ENCODE peak calls at places on chromosomes 4 and X, in five cellular contexts. H is fibroblast of lung, O is H9, D is PC-3, V is neuronal stem cell. X is an unnamed sample. For H3K27me3, the result is how much of the 10 kb centered on the place peaks cover.

GRCh38 chr4:102114118-102114630 is 231.1 kb downstream of the SLC39A8 start:
- DNase-seq in V (no peak), H (no peak), D (no peak), O (no peak), X (no peak)

GRCh38 chr4:164446516-164446915 is 307.4 kb upstream of the SMIM31 start:
- DNase-seq in O (no peak), D (peak), H (peak), V (no peak), X (peak)

GRCh38 chr4:69823481-69824186 is 36.3 kb downstream of the SULT1E1 start:
- DNase-seq in V (no peak), H (peak), D (peak), O (peak), X (peak)

GRCh38 chr4:86762649-86763048 is 86.5 kb downstream of the SLC10A6 start:
- DNase-seq in O (no peak), V (no peak), D (no peak), H (no peak), X (no peak)

GRCh38 chrX:31931225-31931624 is 859.4 kb upstream of the FTHL17 start:
- DNase-seq in H (peak), D (no peak), V (peak), O (no peak), X (peak)

GRCh38 chr4:184896868-184897715 is 71.3 kb upstream of the ACSL1 start:
- DNase-seq in V (no peak), H (peak), D (no peak), O (no peak), X (no peak)

GRCh38 chr4:96228463-96228862 is 388.6 kb downstream of the PDHA2 start:
- DNase-seq in D (no peak), V (no peak), H (no peak), O (no peak), X (no peak)

GRCh38 chr4:111127842-111128241 is 505.0 kb upstream of the PITX2 start:
- DNase-seq in V (no peak), O (no peak), H (no peak), D (no peak), X (peak)

GRCh38 chrX:100685284-100685996 is 41.4 kb downstream of the SRPX2 start:
- DNase-seq in V (peak), O (peak), H (peak), D (peak), X (peak)

GRCh38 chr4:1251773-1252066 is 2.8 kb upstream of the CTBP1 start:
- DNase-seq in O (no peak), H (no peak), V (no peak), D (no peak), X (no peak)

GRCh38 chr4:140094701-140095420 is 59.1 kb downstream of the MAML3 start:
- DNase-seq in H (peak), V (no peak), O (peak), D (peak), X (no peak)

GRCh38 chrX:40281341-40282005 is 183.7 kb upstream of the BCOR start:
- DNase-seq in H (no peak), V (no peak), O (no peak), D (no peak), X (no peak)

GRCh38 chr4:84378277-84378838 is 120.7 kb downstream of the NKX6-1 start:
- DNase-seq in D (no peak), O (no peak), V (no peak), H (no peak), X (no peak)

GRCh38 chr4:20678382-20678781 is 21.9 kb upstream of the PACRGL start:
- DNase-seq in O (no peak), H (no peak), V (no peak), D (no peak), X (no peak)

GRCh38 chr4:20679946-20680345 is 20.3 kb upstream of the PACRGL start:
- DNase-seq in V (no peak), D (no peak), H (no peak), O (no peak), X (no peak)

GRCh38 chr4:20684852-20685763 is 15.2 kb upstream of the PACRGL start:
- DNase-seq in H (peak), O (no peak), V (no peak), D (peak), X (peak)

GRCh38 chr4:20681263-20681662 is 19.0 kb upstream of the PACRGL start:
- DNase-seq in D (no peak), V (no peak), H (peak), O (no peak), X (no peak)

DNA sequence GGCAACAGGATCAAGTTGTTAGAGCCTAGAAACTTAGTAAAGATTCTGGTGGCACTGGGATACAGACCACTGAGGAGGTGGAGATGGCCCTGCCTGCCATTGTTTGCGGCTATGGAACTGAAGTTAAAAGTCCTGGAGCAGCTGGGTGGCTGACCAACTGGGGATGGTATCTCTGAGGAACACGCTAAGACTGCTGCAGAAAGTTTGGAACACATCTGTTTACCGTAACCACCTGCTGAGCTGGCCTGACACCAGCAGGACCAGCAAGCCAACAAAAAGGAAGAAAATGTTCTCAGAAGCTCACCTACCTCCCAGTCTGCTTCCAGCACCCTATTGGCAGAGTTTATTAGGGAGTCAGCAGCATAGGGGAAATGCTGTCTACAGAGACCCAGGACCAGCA is 17.4 kb upstream of the PACRGL start:
- DNase-seq in O (no peak), V (no peak), H (no peak), D (no peak), X (no peak)
- H3K27me3 ChIP-seq in O (under half), V (under half), H (under half), D (under half), X (under half)

DNA sequence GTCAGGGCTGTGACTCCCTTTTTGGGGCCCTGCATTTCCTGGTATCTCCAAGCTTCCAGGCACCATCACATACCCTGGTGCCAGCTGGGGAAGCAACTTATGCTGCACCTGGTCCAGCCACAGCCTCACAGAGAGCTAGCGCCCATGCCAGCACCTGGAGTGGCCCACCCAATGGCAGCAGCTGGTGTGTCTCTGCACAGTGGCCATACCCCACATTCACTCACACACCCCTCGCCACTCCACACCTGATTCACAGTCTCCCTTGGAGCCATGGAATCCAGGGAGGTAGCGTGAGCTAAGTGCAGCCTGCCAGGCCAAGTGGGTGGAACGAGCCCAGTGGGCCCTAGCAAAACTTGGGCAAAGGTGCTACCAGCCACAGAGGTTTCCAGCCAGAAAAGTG is 56.8 kb downstream of the COX18 start:
- DNase-seq in H (no peak), V (no peak), O (no peak), D (no peak), X (no peak)
- H3K9ac ChIP-seq in H (no peak), V (no peak), O (no peak), D (no peak), X (no peak)

GRCh38 chr4:21948347-21949072 is at the start of gene KCNIP4:
- DNase-seq in V (peak), O (peak), H (peak), D (no peak), X (peak)

GRCh38 chr4:21952549-21952948 is 4.0 kb upstream of the KCNIP4 start:
- DNase-seq in D (no peak), H (no peak), O (no peak), V (no peak), X (no peak)

GRCh38 chr4:21946858-21947257 is 1.7 kb downstream of the KCNIP4 start:
- DNase-seq in D (no peak), V (no peak), O (no peak), H (no peak), X (no peak)

GRCh38 chr4:21949073-21949457 is 493 bp upstream of the KCNIP4 start:
- DNase-seq in D (no peak), V (peak), H (peak), O (peak), X (no peak)

GRCh38 chr4:21947768-21948346 is 715 bp downstream of the KCNIP4 start:
- DNase-seq in O (no peak), H (no peak), D (no peak), V (no peak), X (no peak)
- H2AFZ ChIP-seq in O (peak), H (no peak), D (no peak), V (peak), X (no peak)

GRCh38 chrX:153564047-153564606 is 34.8 kb downstream of the CCNQ start:
- DNase-seq in D (no peak), O (no peak), V (no peak), H (peak), X (no peak)
- H3K27me3 ChIP-seq in D (under half), O (under half), V (under half), H (under half), X (under half)

GRCh38 chrX:119579414-119579813 is 5.1 kb downstream of the UBE2A start:
- DNase-seq in H (no peak), O (no peak), D (no peak), V (no peak), X (no peak)

GRCh38 chrX:119570351-119570835 is 4.0 kb upstream of the UBE2A start:
- DNase-seq in D (no peak), H (no peak), V (no peak), O (no peak), X (no peak)

GRCh38 chrX:119573840-119574393 is 446 bp upstream of the UBE2A start:
- DNase-seq in O (peak), H (no peak), V (no peak), D (peak), X (peak)

GRCh38 chrX:119573222-119573621 is 1.1 kb upstream of the UBE2A start:
- DNase-seq in D (no peak), V (no peak), O (no peak), H (no peak), X (no peak)

GRCh38 chrX:119574394-119575266 is at the start of gene UBE2A:
- DNase-seq in D (peak), H (peak), O (peak), V (peak), X (peak)
- H3K9ac ChIP-seq in D (peak), H (peak), O (peak), V (peak), X (peak)

DNA sequence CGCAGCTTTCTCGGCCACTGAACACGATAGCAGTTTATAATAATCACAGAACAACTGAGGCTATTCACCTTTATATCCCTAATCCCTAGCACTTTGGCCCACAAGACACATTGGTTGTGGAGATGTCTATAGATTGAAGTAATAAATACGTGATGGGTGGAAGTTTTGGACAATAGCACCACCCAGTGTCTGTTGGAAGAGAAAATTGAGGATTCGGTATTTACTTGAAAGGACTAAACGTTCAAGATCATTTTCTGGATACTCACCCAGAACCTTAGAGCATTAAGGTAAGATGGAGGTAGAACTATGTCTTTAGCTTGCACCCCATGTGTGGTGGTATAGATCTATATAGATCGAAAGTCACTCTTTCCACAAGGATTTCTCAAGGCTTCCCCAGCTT is 792 bp upstream of the TMSB15A start:
- DNase-seq in H (peak), O (no peak), D (peak), V (no peak), X (peak)
- H2AFZ ChIP-seq in H (peak), O (no peak), D (no peak), V (peak), X (no peak)

GRCh38 chr4:144648042-144648441 is 2.1 kb downstream of the HHIP start:
- DNase-seq in D (no peak), H (no peak), V (no peak), O (no peak), X (no peak)
- H3K27me3 ChIP-seq in D (under half), H (under half), V (under half), O (under half), X (under half)

GRCh38 chr4:6875431-6875831 is 34.2 kb upstream of the TBC1D14 start:
- DNase-seq in D (no peak), O (no peak), H (no peak), V (no peak), X (no peak)
- H3K9ac ChIP-seq in D (no peak), O (no peak), H (no peak), V (no peak), X (no peak)

DNA sequence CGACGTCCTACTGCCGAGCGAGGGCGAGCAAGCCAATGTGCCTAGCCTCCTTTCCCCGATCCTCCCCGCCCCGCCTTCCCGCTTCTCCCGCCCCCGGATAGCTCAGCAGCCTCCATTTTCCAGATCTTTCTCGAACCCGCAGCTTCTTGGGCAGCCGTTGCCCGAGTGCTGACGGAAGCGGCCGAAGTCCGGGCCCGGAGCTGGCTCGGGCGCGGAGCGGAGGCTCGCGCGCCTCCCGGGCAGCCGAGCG is 172 bp upstream of the HSPA4L start:
- DNase-seq in O (peak), V (peak), D (peak), H (peak), X (no peak)
- H2AFZ ChIP-seq in O (no peak), V (peak), D (peak), H (peak), X (peak)

X was measured in mesenchymal stem cell.